ENCODE peak calls at places on chromosomes 5 and 9, in six cellular contexts. Q, L, M, Y, T and K are unnamed samples.
A peak's percentile ranks its signal among the peaks of the same experiment; 100 is the strongest.

GRCh38 chr9:2718001-2718697 is 839 bp downstream of the KCNV2 start:
- DNase-seq in M (no peak), Q (no peak), L (no peak), T (no peak), Y (no peak), K (no peak)

GRCh38 chr5:65213921-65214525 is 267.7 kb downstream of the ADAMTS6 start:
- DNase-seq in M (no peak), Y (peak; percentile 71), L (peak; percentile 17), T (no peak), Q (no peak), K (peak; percentile 10)

GRCh38 chr9:88198346-88198807 is 60.1 kb upstream of the SPATA31C2 start:
- DNase-seq in Q (no peak), M (no peak), Y (no peak), L (no peak), T (peak; percentile 79), K (no peak)

GRCh38 chr9:119375892-119376291 is 6.7 kb upstream of the BRINP1 start:
- DNase-seq in T (no peak), Q (no peak), Y (peak; percentile 10), M (no peak), L (peak; percentile 27), K (peak; percentile 43)

GRCh38 chr5:40615586-40616193 is 64.0 kb upstream of the PTGER4 start:
- DNase-seq in M (no peak), T (peak; percentile 27), L (no peak), Q (no peak), Y (no peak), K (no peak)

GRCh38 chr5:40477856-40478546 is 201.7 kb upstream of the PTGER4 start:
- DNase-seq in T (peak; percentile 90), Q (no peak), Y (no peak), M (no peak), L (no peak), K (no peak)

GRCh38 chr5:8845316-8845715 is 700.6 kb downstream of the SEMA5A start:
- DNase-seq in M (no peak), Q (no peak), Y (no peak), L (no peak), T (peak; percentile 21), K (no peak)

GRCh38 chr5:55888205-55888604 is 37.0 kb downstream of the IL31RA start:
- DNase-seq in M (no peak), T (no peak), Y (no peak), L (no peak), Q (no peak), K (no peak)

GRCh38 chr5:170484847-170485605 is 18.8 kb upstream of the KCNIP1 start:
- DNase-seq in Q (no peak), L (no peak), T (no peak), Y (no peak), M (no peak), K (no peak)

GRCh38 chr9:121985792-121986494 is 107.2 kb downstream of the TTLL11 start:
- DNase-seq in M (no peak), Y (no peak), Q (peak; percentile 81), T (no peak), L (no peak), K (no peak)

GRCh38 chr5:9927106-9927505 is 297.0 kb upstream of the TAS2R1 start:
- DNase-seq in Q (no peak), L (no peak), T (peak; percentile 51), M (no peak), Y (peak; percentile 63), K (peak; percentile 17)